ENCODE peak calls at places on chromosomes 11 and 22, in seven cellular contexts. K is ELR; D is globus pallidus; N is keratinocyte; W is effector CD8-positive, alpha-beta T cell; L is activated naive CD4-positive, alpha-beta T cell; A is upper lobe of right lung. M is an unnamed sample.

GRCh38 chr11:1938343-1939005 is 8.7 kb upstream of the MRPL23 start:
- DNase-seq in N (no peak), K (no peak), L (no peak), D (no peak), A (peak), W (no peak), M (peak)

GRCh38 chr22:46354176-46354992 is 18.9 kb downstream of the TRMU start:
- DNase-seq in W (no peak), K (no peak), D (no peak), L (no peak), N (no peak), A (peak), M (no peak)

GRCh38 chr11:92227954-92228935 is 3.6 kb downstream of the FAT3 start:
- DNase-seq in D (peak), L (no peak), W (no peak), N (no peak), K (no peak), A (no peak), M (no peak)

GRCh38 chr11:128908391-128909246 is 17.5 kb downstream of the KCNJ5 start:
- DNase-seq in L (no peak), K (peak), D (peak), W (no peak), N (no peak), A (no peak), M (peak)

GRCh38 chr11:128105950-128106349 is 481.4 kb downstream of the ETS1 start:
- DNase-seq in K (no peak), L (no peak), N (no peak), W (no peak), A (no peak), D (no peak), M (no peak)

GRCh38 chr22:50115693-50116092 is 25.9 kb downstream of the MOV10L1 start:
- DNase-seq in L (no peak), N (no peak), K (peak), D (no peak), W (no peak), A (no peak), M (no peak)

GRCh38 chr11:116492600-116492999 is 280.2 kb downstream of the BUD13 start:
- DNase-seq in D (no peak), K (no peak), A (no peak), N (no peak), L (no peak), W (no peak), M (no peak)

GRCh38 chr11:110710520-110711381 is 1.5 kb downstream of the ARHGAP20 start:
- DNase-seq in K (peak), N (no peak), W (no peak), L (no peak), D (no peak), A (peak), M (peak)

GRCh38 chr11:62137276-62137861 is 13.6 kb downstream of the INCENP start:
- DNase-seq in W (no peak), N (no peak), D (no peak), A (no peak), K (no peak), L (no peak), M (no peak)

GRCh38 chr11:13280777-13281176 is 3.2 kb downstream of the BMAL1 start:
- DNase-seq in W (no peak), D (no peak), K (no peak), A (no peak), L (no peak), N (no peak), M (no peak)

GRCh38 chr11:65043881-65044501 is 3.0 kb downstream of the SAC3D1 start:
- DNase-seq in D (peak), W (no peak), N (no peak), K (peak), L (no peak), A (peak), M (no peak)

GRCh38 chr11:50298182-50298988 is 265.7 kb downstream of the OR4C45 start:
- DNase-seq in W (no peak), L (no peak), K (peak), D (no peak), N (no peak), A (no peak), M (no peak)

GRCh38 chr11:9851366-9851765 is 187.5 kb downstream of the SWAP70 start:
- DNase-seq in K (peak), N (no peak), D (no peak), L (no peak), W (no peak), A (no peak), M (no peak)

GRCh38 chr22:31647516-31647915 is 14.5 kb downstream of the PISD start:
- DNase-seq in A (no peak), D (no peak), L (no peak), N (no peak), W (no peak), K (peak), M (no peak)

GRCh38 chr11:116990061-116990473 is 108.2 kb downstream of the SIK3 start:
- DNase-seq in D (no peak), N (no peak), W (no peak), K (peak), L (no peak), A (no peak), M (no peak)

GRCh38 chr22:45969414-45969799 is 7.6 kb downstream of the WNT7B start:
- DNase-seq in W (no peak), N (no peak), A (no peak), L (no peak), K (no peak), D (no peak), M (no peak)

GRCh38 chr11:75668508-75669297 is at the start of gene MAP6:
- DNase-seq in A (no peak), L (no peak), W (no peak), N (no peak), K (peak), D (peak), M (no peak)